ENCODE peak calls at places on chromosomes 12 and 14, in nine cellular contexts. One of them, this sample, is unnamed.

GRCh38 chr14:105068818-105069217 is 3.6 kb upstream of the GPR132 start:
- DNase-seq in stimulated activated naive B cell treated with anti-CD40 and anti-IgM and Interleukin-4, amounts not matched to agents 10 μg/mL and 1 μg/mL and 100 μg/mL, for 72 hours: no peak
- DNase-seq in AG04449: no peak
- DNase-seq in NCI-H1694 treated with DMSO at 0.1 percent for 48 hours: no peak
- DNase-seq in HuH-7.5: no peak
- DNase-seq in T-helper 2 cell: no peak
- DNase-seq in hippocampal formation: no peak
- DNase-seq in NCI-H2107: no peak
- DNase-seq in ACHN: no peak
- DNase-seq in this sample: no peak

GRCh38 chr12:10661338-10661737 is 12.5 kb downstream of the STYK1 start:
- DNase-seq in NCI-H2107: no peak
- DNase-seq in T-helper 2 cell: no peak
- DNase-seq in NCI-H1694 treated with DMSO at 0.1 percent for 48 hours: no peak
- DNase-seq in HuH-7.5: no peak
- DNase-seq in AG04449: no peak
- DNase-seq in hippocampal formation: no peak
- DNase-seq in ACHN: no peak
- DNase-seq in stimulated activated naive B cell treated with anti-CD40 and anti-IgM and Interleukin-4, amounts not matched to agents 10 μg/mL and 1 μg/mL and 100 μg/mL, for 72 hours: no peak
- DNase-seq in this sample: no peak

GRCh38 chr12:120183211-120183631 is 11.3 kb downstream of the GCN1 start:
- DNase-seq in stimulated activated naive B cell treated with anti-CD40 and anti-IgM and Interleukin-4, amounts not matched to agents 10 μg/mL and 1 μg/mL and 100 μg/mL, for 72 hours: no peak
- DNase-seq in ACHN: peak
- DNase-seq in hippocampal formation: no peak
- DNase-seq in T-helper 2 cell: no peak
- DNase-seq in NCI-H2107: no peak
- DNase-seq in AG04449: no peak
- DNase-seq in HuH-7.5: no peak
- DNase-seq in NCI-H1694 treated with DMSO at 0.1 percent for 48 hours: peak
- DNase-seq in this sample: no peak

GRCh38 chr12:78759387-78759786 is 105.2 kb upstream of the SYT1 start:
- DNase-seq in HuH-7.5: no peak
- DNase-seq in ACHN: peak
- DNase-seq in AG04449: no peak
- DNase-seq in NCI-H2107: no peak
- DNase-seq in hippocampal formation: no peak
- DNase-seq in NCI-H1694 treated with DMSO at 0.1 percent for 48 hours: no peak
- DNase-seq in stimulated activated naive B cell treated with anti-CD40 and anti-IgM and Interleukin-4, amounts not matched to agents 10 μg/mL and 1 μg/mL and 100 μg/mL, for 72 hours: no peak
- DNase-seq in T-helper 2 cell: no peak
- DNase-seq in this sample: no peak

GRCh38 chr14:29868000-29868399 is 59.6 kb downstream of the PRKD1 start:
- DNase-seq in stimulated activated naive B cell treated with anti-CD40 and anti-IgM and Interleukin-4, amounts not matched to agents 10 μg/mL and 1 μg/mL and 100 μg/mL, for 72 hours: no peak
- DNase-seq in AG04449: no peak
- DNase-seq in NCI-H2107: no peak
- DNase-seq in NCI-H1694 treated with DMSO at 0.1 percent for 48 hours: no peak
- DNase-seq in T-helper 2 cell: no peak
- DNase-seq in hippocampal formation: no peak
- DNase-seq in ACHN: no peak
- DNase-seq in HuH-7.5: no peak
- DNase-seq in this sample: no peak

GRCh38 chr14:20732950-20733650 is 12.6 kb upstream of the EDDM3A start:
- DNase-seq in hippocampal formation: no peak
- DNase-seq in AG04449: no peak
- DNase-seq in HuH-7.5: no peak
- DNase-seq in ACHN: no peak
- DNase-seq in T-helper 2 cell: no peak
- DNase-seq in NCI-H2107: no peak
- DNase-seq in NCI-H1694 treated with DMSO at 0.1 percent for 48 hours: no peak
- DNase-seq in stimulated activated naive B cell treated with anti-CD40 and anti-IgM and Interleukin-4, amounts not matched to agents 10 μg/mL and 1 μg/mL and 100 μg/mL, for 72 hours: no peak
- DNase-seq in this sample: no peak

GRCh38 chr12:92871121-92871520 is 58.0 kb downstream of the EEA1 start:
- DNase-seq in ACHN: no peak
- DNase-seq in NCI-H2107: no peak
- DNase-seq in T-helper 2 cell: no peak
- DNase-seq in NCI-H1694 treated with DMSO at 0.1 percent for 48 hours: no peak
- DNase-seq in hippocampal formation: no peak
- DNase-seq in HuH-7.5: no peak
- DNase-seq in AG04449: no peak
- DNase-seq in stimulated activated naive B cell treated with anti-CD40 and anti-IgM and Interleukin-4, amounts not matched to agents 10 μg/mL and 1 μg/mL and 100 μg/mL, for 72 hours: no peak
- DNase-seq in this sample: no peak

GRCh38 chr12:110965574-110965973 is 45.2 kb upstream of the MYL2 start:
- DNase-seq in hippocampal formation: no peak
- DNase-seq in NCI-H2107: no peak
- DNase-seq in stimulated activated naive B cell treated with anti-CD40 and anti-IgM and Interleukin-4, amounts not matched to agents 10 μg/mL and 1 μg/mL and 100 μg/mL, for 72 hours: no peak
- DNase-seq in T-helper 2 cell: no peak
- DNase-seq in HuH-7.5: no peak
- DNase-seq in ACHN: no peak
- DNase-seq in AG04449: no peak
- DNase-seq in NCI-H1694 treated with DMSO at 0.1 percent for 48 hours: no peak
- DNase-seq in this sample: no peak

GRCh38 chr14:61380984-61381383 is 59.6 kb downstream of the PRKCH start:
- DNase-seq in stimulated activated naive B cell treated with anti-CD40 and anti-IgM and Interleukin-4, amounts not matched to agents 10 μg/mL and 1 μg/mL and 100 μg/mL, for 72 hours: no peak
- DNase-seq in AG04449: no peak
- DNase-seq in HuH-7.5: no peak
- DNase-seq in NCI-H1694 treated with DMSO at 0.1 percent for 48 hours: no peak
- DNase-seq in T-helper 2 cell: no peak
- DNase-seq in NCI-H2107: no peak
- DNase-seq in hippocampal formation: no peak
- DNase-seq in ACHN: no peak
- DNase-seq in this sample: no peak

GRCh38 chr12:58509116-58509885 is 411.0 kb downstream of the LRIG3 start:
- DNase-seq in stimulated activated naive B cell treated with anti-CD40 and anti-IgM and Interleukin-4, amounts not matched to agents 10 μg/mL and 1 μg/mL and 100 μg/mL, for 72 hours: no peak
- DNase-seq in NCI-H2107: no peak
- DNase-seq in HuH-7.5: no peak
- DNase-seq in T-helper 2 cell: no peak
- DNase-seq in NCI-H1694 treated with DMSO at 0.1 percent for 48 hours: no peak
- DNase-seq in ACHN: no peak
- DNase-seq in AG04449: no peak
- DNase-seq in hippocampal formation: no peak
- DNase-seq in this sample: no peak

GRCh38 chr12:52014567-52015392 is 8.0 kb downstream of the TAMALIN start:
- DNase-seq in HuH-7.5: no peak
- DNase-seq in AG04449: no peak
- DNase-seq in NCI-H2107: no peak
- DNase-seq in NCI-H1694 treated with DMSO at 0.1 percent for 48 hours: no peak
- DNase-seq in stimulated activated naive B cell treated with anti-CD40 and anti-IgM and Interleukin-4, amounts not matched to agents 10 μg/mL and 1 μg/mL and 100 μg/mL, for 72 hours: no peak
- DNase-seq in ACHN: no peak
- DNase-seq in hippocampal formation: no peak
- DNase-seq in T-helper 2 cell: no peak
- DNase-seq in this sample: no peak

GRCh38 chr12:128796439-128797118 is 27.2 kb downstream of the SLC15A4 start:
- DNase-seq in hippocampal formation: no peak
- DNase-seq in stimulated activated naive B cell treated with anti-CD40 and anti-IgM and Interleukin-4, amounts not matched to agents 10 μg/mL and 1 μg/mL and 100 μg/mL, for 72 hours: no peak
- DNase-seq in T-helper 2 cell: no peak
- DNase-seq in ACHN: no peak
- DNase-seq in AG04449: no peak
- DNase-seq in HuH-7.5: no peak
- DNase-seq in NCI-H2107: no peak
- DNase-seq in NCI-H1694 treated with DMSO at 0.1 percent for 48 hours: no peak
- DNase-seq in this sample: peak

GRCh38 chr14:105330491-105330895 is 15.9 kb downstream of the PACS2 start:
- DNase-seq in HuH-7.5: no peak
- DNase-seq in ACHN: no peak
- DNase-seq in stimulated activated naive B cell treated with anti-CD40 and anti-IgM and Interleukin-4, amounts not matched to agents 10 μg/mL and 1 μg/mL and 100 μg/mL, for 72 hours: no peak
- DNase-seq in NCI-H1694 treated with DMSO at 0.1 percent for 48 hours: no peak
- DNase-seq in T-helper 2 cell: no peak
- DNase-seq in NCI-H2107: no peak
- DNase-seq in AG04449: no peak
- DNase-seq in hippocampal formation: no peak
- DNase-seq in this sample: no peak

GRCh38 chr12:20189767-20190166 is 178.6 kb upstream of the PDE3A start:
- DNase-seq in NCI-H2107: no peak
- DNase-seq in ACHN: no peak
- DNase-seq in T-helper 2 cell: no peak
- DNase-seq in hippocampal formation: no peak
- DNase-seq in NCI-H1694 treated with DMSO at 0.1 percent for 48 hours: no peak
- DNase-seq in stimulated activated naive B cell treated with anti-CD40 and anti-IgM and Interleukin-4, amounts not matched to agents 10 μg/mL and 1 μg/mL and 100 μg/mL, for 72 hours: no peak
- DNase-seq in HuH-7.5: no peak
- DNase-seq in AG04449: no peak
- DNase-seq in this sample: no peak

GRCh38 chr14:96095581-96096476 is 56.7 kb downstream of the C14orf132 start:
- DNase-seq in HuH-7.5: peak
- DNase-seq in NCI-H1694 treated with DMSO at 0.1 percent for 48 hours: peak
- DNase-seq in stimulated activated naive B cell treated with anti-CD40 and anti-IgM and Interleukin-4, amounts not matched to agents 10 μg/mL and 1 μg/mL and 100 μg/mL, for 72 hours: no peak
- DNase-seq in T-helper 2 cell: no peak
- DNase-seq in NCI-H2107: peak
- DNase-seq in hippocampal formation: no peak
- DNase-seq in AG04449: no peak
- DNase-seq in ACHN: no peak
- DNase-seq in this sample: no peak

GRCh38 chr12:47121146-47121545 is 41.4 kb upstream of the AMIGO2 start:
- DNase-seq in NCI-H2107: no peak
- DNase-seq in HuH-7.5: no peak
- DNase-seq in T-helper 2 cell: no peak
- DNase-seq in NCI-H1694 treated with DMSO at 0.1 percent for 48 hours: no peak
- DNase-seq in hippocampal formation: no peak
- DNase-seq in ACHN: peak
- DNase-seq in AG04449: no peak
- DNase-seq in stimulated activated naive B cell treated with anti-CD40 and anti-IgM and Interleukin-4, amounts not matched to agents 10 μg/mL and 1 μg/mL and 100 μg/mL, for 72 hours: no peak
- DNase-seq in this sample: no peak

GRCh38 chr12:3641428-3641883 is 111.5 kb downstream of the CRACR2A start:
- DNase-seq in hippocampal formation: no peak
- DNase-seq in ACHN: peak
- DNase-seq in AG04449: peak
- DNase-seq in HuH-7.5: no peak
- DNase-seq in stimulated activated naive B cell treated with anti-CD40 and anti-IgM and Interleukin-4, amounts not matched to agents 10 μg/mL and 1 μg/mL and 100 μg/mL, for 72 hours: no peak
- DNase-seq in T-helper 2 cell: no peak
- DNase-seq in NCI-H2107: no peak
- DNase-seq in NCI-H1694 treated with DMSO at 0.1 percent for 48 hours: no peak
- DNase-seq in this sample: peak

GRCh38 chr12:74021937-74022336 is 515.7 kb upstream of the ATXN7L3B start:
- DNase-seq in stimulated activated naive B cell treated with anti-CD40 and anti-IgM and Interleukin-4, amounts not matched to agents 10 μg/mL and 1 μg/mL and 100 μg/mL, for 72 hours: peak
- DNase-seq in T-helper 2 cell: no peak
- DNase-seq in hippocampal formation: peak
- DNase-seq in HuH-7.5: peak
- DNase-seq in ACHN: peak
- DNase-seq in AG04449: no peak
- DNase-seq in NCI-H2107: no peak
- DNase-seq in NCI-H1694 treated with DMSO at 0.1 percent for 48 hours: peak
- DNase-seq in this sample: peak

GRCh38 chr14:87690076-87690661 is 302.8 kb downstream of the GALC start:
- DNase-seq in stimulated activated naive B cell treated with anti-CD40 and anti-IgM and Interleukin-4, amounts not matched to agents 10 μg/mL and 1 μg/mL and 100 μg/mL, for 72 hours: no peak
- DNase-seq in NCI-H2107: no peak
- DNase-seq in hippocampal formation: no peak
- DNase-seq in AG04449: no peak
- DNase-seq in ACHN: no peak
- DNase-seq in HuH-7.5: no peak
- DNase-seq in NCI-H1694 treated with DMSO at 0.1 percent for 48 hours: no peak
- DNase-seq in T-helper 2 cell: no peak
- DNase-seq in this sample: no peak

GRCh38 chr12:67043771-67044170 is 225.4 kb upstream of the CAND1 start:
- DNase-seq in T-helper 2 cell: no peak
- DNase-seq in AG04449: no peak
- DNase-seq in NCI-H1694 treated with DMSO at 0.1 percent for 48 hours: no peak
- DNase-seq in NCI-H2107: no peak
- DNase-seq in ACHN: no peak
- DNase-seq in hippocampal formation: no peak
- DNase-seq in stimulated activated naive B cell treated with anti-CD40 and anti-IgM and Interleukin-4, amounts not matched to agents 10 μg/mL and 1 μg/mL and 100 μg/mL, for 72 hours: no peak
- DNase-seq in HuH-7.5: no peak
- DNase-seq in this sample: no peak

GRCh38 chr12:115710104-115710564 is 567.4 kb downstream of the MED13L start:
- DNase-seq in NCI-H2107: no peak
- DNase-seq in T-helper 2 cell: no peak
- DNase-seq in HuH-7.5: no peak
- DNase-seq in hippocampal formation: no peak
- DNase-seq in NCI-H1694 treated with DMSO at 0.1 percent for 48 hours: no peak
- DNase-seq in AG04449: no peak
- DNase-seq in stimulated activated naive B cell treated with anti-CD40 and anti-IgM and Interleukin-4, amounts not matched to agents 10 μg/mL and 1 μg/mL and 100 μg/mL, for 72 hours: no peak
- DNase-seq in ACHN: no peak
- DNase-seq in this sample: peak

GRCh38 chr12:613996-614726 is 49.1 kb downstream of the NINJ2 start:
- DNase-seq in NCI-H2107: no peak
- DNase-seq in stimulated activated naive B cell treated with anti-CD40 and anti-IgM and Interleukin-4, amounts not matched to agents 10 μg/mL and 1 μg/mL and 100 μg/mL, for 72 hours: no peak
- DNase-seq in NCI-H1694 treated with DMSO at 0.1 percent for 48 hours: peak
- DNase-seq in HuH-7.5: no peak
- DNase-seq in ACHN: peak
- DNase-seq in T-helper 2 cell: no peak
- DNase-seq in hippocampal formation: peak
- DNase-seq in AG04449: no peak
- DNase-seq in this sample: no peak

GRCh38 chr14:29865299-29865698 is 62.3 kb downstream of the PRKD1 start:
- DNase-seq in AG04449: no peak
- DNase-seq in hippocampal formation: no peak
- DNase-seq in HuH-7.5: no peak
- DNase-seq in NCI-H1694 treated with DMSO at 0.1 percent for 48 hours: peak
- DNase-seq in stimulated activated naive B cell treated with anti-CD40 and anti-IgM and Interleukin-4, amounts not matched to agents 10 μg/mL and 1 μg/mL and 100 μg/mL, for 72 hours: no peak
- DNase-seq in NCI-H2107: no peak
- DNase-seq in T-helper 2 cell: no peak
- DNase-seq in ACHN: no peak
- DNase-seq in this sample: no peak

GRCh38 chr14:71659165-71659564 is 273.1 kb upstream of the RGS6 start:
- DNase-seq in AG04449: no peak
- DNase-seq in NCI-H1694 treated with DMSO at 0.1 percent for 48 hours: no peak
- DNase-seq in hippocampal formation: no peak
- DNase-seq in ACHN: no peak
- DNase-seq in T-helper 2 cell: no peak
- DNase-seq in stimulated activated naive B cell treated with anti-CD40 and anti-IgM and Interleukin-4, amounts not matched to agents 10 μg/mL and 1 μg/mL and 100 μg/mL, for 72 hours: no peak
- DNase-seq in HuH-7.5: no peak
- DNase-seq in NCI-H2107: no peak
- DNase-seq in this sample: no peak

GRCh38 chr14:64095620-64096019 is 198.6 kb downstream of the ESR2 start:
- DNase-seq in HuH-7.5: no peak
- DNase-seq in NCI-H2107: no peak
- DNase-seq in NCI-H1694 treated with DMSO at 0.1 percent for 48 hours: no peak
- DNase-seq in hippocampal formation: no peak
- DNase-seq in ACHN: no peak
- DNase-seq in AG04449: peak
- DNase-seq in stimulated activated naive B cell treated with anti-CD40 and anti-IgM and Interleukin-4, amounts not matched to agents 10 μg/mL and 1 μg/mL and 100 μg/mL, for 72 hours: no peak
- DNase-seq in T-helper 2 cell: no peak
- DNase-seq in this sample: no peak

GRCh38 chr12:102896067-102896466 is 21.0 kb downstream of the PAH start:
- DNase-seq in hippocampal formation: no peak
- DNase-seq in ACHN: no peak
- DNase-seq in NCI-H1694 treated with DMSO at 0.1 percent for 48 hours: no peak
- DNase-seq in T-helper 2 cell: no peak
- DNase-seq in stimulated activated naive B cell treated with anti-CD40 and anti-IgM and Interleukin-4, amounts not matched to agents 10 μg/mL and 1 μg/mL and 100 μg/mL, for 72 hours: no peak
- DNase-seq in NCI-H2107: no peak
- DNase-seq in HuH-7.5: no peak
- DNase-seq in AG04449: no peak
- DNase-seq in this sample: no peak

GRCh38 chr12:19025582-19025981 is 104.0 kb upstream of the PLEKHA5 start:
- DNase-seq in hippocampal formation: no peak
- DNase-seq in HuH-7.5: no peak
- DNase-seq in NCI-H2107: no peak
- DNase-seq in AG04449: no peak
- DNase-seq in NCI-H1694 treated with DMSO at 0.1 percent for 48 hours: no peak
- DNase-seq in T-helper 2 cell: no peak
- DNase-seq in stimulated activated naive B cell treated with anti-CD40 and anti-IgM and Interleukin-4, amounts not matched to agents 10 μg/mL and 1 μg/mL and 100 μg/mL, for 72 hours: no peak
- DNase-seq in ACHN: peak
- DNase-seq in this sample: no peak

GRCh38 chr12:12315838-12316237 is 34.2 kb downstream of the MANSC1 start:
- DNase-seq in hippocampal formation: no peak
- DNase-seq in NCI-H1694 treated with DMSO at 0.1 percent for 48 hours: no peak
- DNase-seq in T-helper 2 cell: no peak
- DNase-seq in HuH-7.5: no peak
- DNase-seq in ACHN: no peak
- DNase-seq in NCI-H2107: no peak
- DNase-seq in stimulated activated naive B cell treated with anti-CD40 and anti-IgM and Interleukin-4, amounts not matched to agents 10 μg/mL and 1 μg/mL and 100 μg/mL, for 72 hours: no peak
- DNase-seq in AG04449: no peak
- DNase-seq in this sample: no peak

GRCh38 chr12:56126732-56127239 is 1.3 kb upstream of the ESYT1 start:
- DNase-seq in ACHN: no peak
- DNase-seq in hippocampal formation: no peak
- DNase-seq in T-helper 2 cell: no peak
- DNase-seq in AG04449: no peak
- DNase-seq in HuH-7.5: no peak
- DNase-seq in stimulated activated naive B cell treated with anti-CD40 and anti-IgM and Interleukin-4, amounts not matched to agents 10 μg/mL and 1 μg/mL and 100 μg/mL, for 72 hours: no peak
- DNase-seq in NCI-H1694 treated with DMSO at 0.1 percent for 48 hours: no peak
- DNase-seq in NCI-H2107: no peak
- DNase-seq in this sample: no peak

GRCh38 chr12:104603545-104603973 is 146.8 kb downstream of the CHST11 start:
- DNase-seq in NCI-H2107: no peak
- DNase-seq in hippocampal formation: no peak
- DNase-seq in T-helper 2 cell: no peak
- DNase-seq in HuH-7.5: no peak
- DNase-seq in NCI-H1694 treated with DMSO at 0.1 percent for 48 hours: no peak
- DNase-seq in ACHN: no peak
- DNase-seq in AG04449: no peak
- DNase-seq in stimulated activated naive B cell treated with anti-CD40 and anti-IgM and Interleukin-4, amounts not matched to agents 10 μg/mL and 1 μg/mL and 100 μg/mL, for 72 hours: no peak
- DNase-seq in this sample: no peak

GRCh38 chr12:82461393-82461792 is 103.1 kb downstream of the METTL25 start:
- DNase-seq in HuH-7.5: peak
- DNase-seq in AG04449: no peak
- DNase-seq in ACHN: peak
- DNase-seq in hippocampal formation: no peak
- DNase-seq in T-helper 2 cell: no peak
- DNase-seq in NCI-H1694 treated with DMSO at 0.1 percent for 48 hours: no peak
- DNase-seq in NCI-H2107: no peak
- DNase-seq in stimulated activated naive B cell treated with anti-CD40 and anti-IgM and Interleukin-4, amounts not matched to agents 10 μg/mL and 1 μg/mL and 100 μg/mL, for 72 hours: no peak
- DNase-seq in this sample: no peak

This sample was measured in psoas muscle.